ENCODE peak calls at places on chromosomes 13 and 19, in eight cellular contexts. One of them, this sample, is unnamed.

GRCh38 chr13:50701469-50701868 is 142.0 kb downstream of the DLEU7 start:
- DNase-seq in Calu3: no peak
- DNase-seq in body of pancreas: no peak
- DNase-seq in GM13977: no peak
- DNase-seq in transverse colon: no peak
- DNase-seq in foreskin fibroblast: no peak
- DNase-seq in AG04450: no peak
- DNase-seq in AG04449: no peak
- DNase-seq in this sample: no peak

GRCh38 chr13:80213201-80213600 is 127.7 kb downstream of the SPRY2 start:
- DNase-seq in Calu3: no peak
- DNase-seq in body of pancreas: no peak
- DNase-seq in GM13977: no peak
- DNase-seq in transverse colon: no peak
- DNase-seq in foreskin fibroblast: no peak
- DNase-seq in AG04450: no peak
- DNase-seq in AG04449: no peak
- DNase-seq in this sample: no peak

GRCh38 chr13:54394908-54395307 is 1366.3 kb downstream of the OLFM4 start:
- DNase-seq in Calu3: no peak
- DNase-seq in body of pancreas: no peak
- DNase-seq in GM13977: no peak
- DNase-seq in transverse colon: no peak
- DNase-seq in foreskin fibroblast: no peak
- DNase-seq in AG04450: no peak
- DNase-seq in AG04449: no peak
- DNase-seq in this sample: no peak

GRCh38 chr13:41428155-41428554 is 29.2 kb upstream of the RGCC start:
- DNase-seq in Calu3: no peak
- DNase-seq in body of pancreas: no peak
- DNase-seq in GM13977: no peak
- DNase-seq in transverse colon: no peak
- DNase-seq in foreskin fibroblast: no peak
- DNase-seq in AG04450: no peak
- DNase-seq in AG04449: no peak
- DNase-seq in this sample: peak

GRCh38 chr19:49553451-49554271 is 25.9 kb downstream of the RCN3 start:
- DNase-seq in Calu3: no peak
- DNase-seq in body of pancreas: peak
- DNase-seq in GM13977: no peak
- DNase-seq in transverse colon: peak
- DNase-seq in foreskin fibroblast: peak
- DNase-seq in AG04450: no peak
- DNase-seq in AG04449: peak
- DNase-seq in this sample: no peak

GRCh38 chr19:30228726-30229523 is 143.3 kb upstream of the ZNF536 start:
- DNase-seq in Calu3: no peak
- DNase-seq in body of pancreas: no peak
- DNase-seq in GM13977: peak
- DNase-seq in transverse colon: no peak
- DNase-seq in foreskin fibroblast: peak
- DNase-seq in AG04450: no peak
- DNase-seq in AG04449: no peak
- DNase-seq in this sample: no peak

GRCh38 chr19:10112037-10112751 is 701 bp downstream of the P2RY11 start:
- DNase-seq in Calu3: no peak
- DNase-seq in body of pancreas: no peak
- DNase-seq in GM13977: no peak
- DNase-seq in transverse colon: peak
- DNase-seq in foreskin fibroblast: peak
- DNase-seq in AG04450: no peak
- DNase-seq in AG04449: no peak
- DNase-seq in this sample: no peak

GRCh38 chr13:106736941-106737340 is 169.0 kb upstream of the ARGLU1 start:
- DNase-seq in Calu3: no peak
- DNase-seq in body of pancreas: no peak
- DNase-seq in GM13977: no peak
- DNase-seq in transverse colon: no peak
- DNase-seq in foreskin fibroblast: no peak
- DNase-seq in AG04450: no peak
- DNase-seq in AG04449: no peak
- DNase-seq in this sample: no peak

GRCh38 chr13:42279986-42280385 is 8.0 kb downstream of the AKAP11 start:
- DNase-seq in Calu3: no peak
- DNase-seq in body of pancreas: no peak
- DNase-seq in GM13977: no peak
- DNase-seq in transverse colon: no peak
- DNase-seq in foreskin fibroblast: no peak
- DNase-seq in AG04450: no peak
- DNase-seq in AG04449: no peak
- DNase-seq in this sample: no peak

GRCh38 chr19:5094768-5095567 is 126.1 kb downstream of the KDM4B start:
- DNase-seq in Calu3: no peak
- DNase-seq in body of pancreas: no peak
- DNase-seq in GM13977: no peak
- DNase-seq in transverse colon: no peak
- DNase-seq in foreskin fibroblast: no peak
- DNase-seq in AG04450: no peak
- DNase-seq in AG04449: no peak
- DNase-seq in this sample: no peak

GRCh38 chr19:2500157-2500556 is 24.2 kb downstream of the GADD45B start:
- DNase-seq in Calu3: no peak
- DNase-seq in body of pancreas: no peak
- DNase-seq in GM13977: no peak
- DNase-seq in transverse colon: no peak
- DNase-seq in foreskin fibroblast: no peak
- DNase-seq in AG04450: no peak
- DNase-seq in AG04449: no peak
- DNase-seq in this sample: no peak

GRCh38 chr19:33558846-33559245 is 37.3 kb upstream of the PEPD start:
- DNase-seq in Calu3: no peak
- DNase-seq in body of pancreas: no peak
- DNase-seq in GM13977: no peak
- DNase-seq in transverse colon: no peak
- DNase-seq in foreskin fibroblast: peak
- DNase-seq in AG04450: no peak
- DNase-seq in AG04449: no peak
- DNase-seq in this sample: no peak

GRCh38 chr13:28401303-28402056 is 93.4 kb downstream of the FLT1 start:
- DNase-seq in Calu3: no peak
- DNase-seq in body of pancreas: no peak
- DNase-seq in GM13977: peak
- DNase-seq in transverse colon: no peak
- DNase-seq in foreskin fibroblast: peak
- DNase-seq in AG04450: no peak
- DNase-seq in AG04449: peak
- DNase-seq in this sample: peak
- TF ChIP-seq CTCF in Calu3: no peak
- TF ChIP-seq CTCF in body of pancreas: no peak
- TF ChIP-seq CTCF in GM13977: no peak
- TF ChIP-seq CTCF in transverse colon: no peak
- TF ChIP-seq CTCF in foreskin fibroblast: no peak
- TF ChIP-seq CTCF in AG04450: no peak
- TF ChIP-seq CTCF in AG04449: no peak
- TF ChIP-seq CTCF in this sample: no peak

GRCh38 chr19:39499932-39500331 is 1.2 kb downstream of the DLL3 start:
- DNase-seq in Calu3: no peak
- DNase-seq in body of pancreas: no peak
- DNase-seq in GM13977: no peak
- DNase-seq in transverse colon: no peak
- DNase-seq in foreskin fibroblast: no peak
- DNase-seq in AG04450: no peak
- DNase-seq in AG04449: no peak
- DNase-seq in this sample: no peak

GRCh38 chr19:39498262-39499081 is at the start of gene DLL3:
- DNase-seq in Calu3: no peak
- DNase-seq in body of pancreas: no peak
- DNase-seq in GM13977: no peak
- DNase-seq in transverse colon: no peak
- DNase-seq in foreskin fibroblast: peak
- DNase-seq in AG04450: no peak
- DNase-seq in AG04449: no peak
- DNase-seq in this sample: no peak

GRCh38 chr19:39499082-39499642 is 415 bp downstream of the DLL3 start:
- DNase-seq in Calu3: peak
- DNase-seq in body of pancreas: no peak
- DNase-seq in GM13977: no peak
- DNase-seq in transverse colon: no peak
- DNase-seq in foreskin fibroblast: peak
- DNase-seq in AG04450: no peak
- DNase-seq in AG04449: no peak
- DNase-seq in this sample: no peak

GRCh38 chr19:39496063-39496462 is 2.7 kb upstream of the DLL3 start:
- DNase-seq in Calu3: no peak
- DNase-seq in body of pancreas: no peak
- DNase-seq in GM13977: no peak
- DNase-seq in transverse colon: no peak
- DNase-seq in foreskin fibroblast: no peak
- DNase-seq in AG04450: no peak
- DNase-seq in AG04449: no peak
- DNase-seq in this sample: no peak

DNA sequence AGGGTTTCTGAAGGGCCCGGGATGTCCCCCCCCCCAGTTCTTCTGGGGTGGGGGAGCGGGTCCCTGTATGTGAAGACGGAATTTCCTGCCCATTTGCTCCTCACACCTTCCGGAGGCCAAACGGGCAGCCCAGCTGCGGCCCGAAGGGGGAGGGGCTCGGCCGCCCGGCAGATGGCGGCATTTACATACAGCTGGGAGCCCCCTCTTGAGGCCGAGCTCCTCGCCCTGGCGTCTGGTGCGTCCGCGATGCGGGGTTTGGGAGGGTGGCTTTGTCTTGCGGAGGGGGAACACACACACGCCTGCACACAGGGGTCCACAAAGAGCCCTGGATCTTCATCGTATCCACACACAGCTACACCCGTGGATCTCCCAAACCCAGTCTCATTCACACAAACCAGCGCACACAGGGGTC is 891 bp upstream of the DLL3 start:
- DNase-seq in Calu3: peak
- DNase-seq in body of pancreas: no peak
- DNase-seq in GM13977: peak
- DNase-seq in transverse colon: peak
- DNase-seq in foreskin fibroblast: peak
- DNase-seq in AG04450: no peak
- DNase-seq in AG04449: no peak
- DNase-seq in this sample: peak
- TF ChIP-seq CTCF in Calu3: peak
- TF ChIP-seq CTCF in body of pancreas: peak
- TF ChIP-seq CTCF in GM13977: peak
- TF ChIP-seq CTCF in transverse colon: no peak
- TF ChIP-seq CTCF in foreskin fibroblast: peak
- TF ChIP-seq CTCF in AG04450: peak
- TF ChIP-seq CTCF in AG04449: peak
- TF ChIP-seq CTCF in this sample: peak

DNA sequence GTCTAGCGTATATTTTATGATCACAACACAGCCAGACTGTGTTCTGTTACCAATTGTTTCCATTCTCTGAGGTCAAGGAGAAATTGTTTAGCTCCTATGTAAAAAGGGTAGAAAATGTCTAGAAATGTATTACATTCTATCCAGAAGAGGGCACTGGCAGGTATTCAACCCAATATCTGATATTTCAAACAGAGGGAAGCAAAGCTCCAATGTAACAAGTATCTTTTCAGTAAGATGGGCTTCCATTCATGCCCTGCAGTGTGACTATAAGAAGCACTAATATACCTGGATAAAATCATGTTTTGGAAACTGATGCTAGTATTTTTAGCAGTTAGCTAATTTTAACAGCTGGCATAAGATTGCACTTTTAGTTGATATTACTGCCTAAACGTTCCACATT is 312.7 kb downstream of the FGF14 start:
- DNase-seq in Calu3: no peak
- DNase-seq in body of pancreas: no peak
- DNase-seq in GM13977: no peak
- DNase-seq in transverse colon: no peak
- DNase-seq in foreskin fibroblast: peak
- DNase-seq in AG04450: no peak
- DNase-seq in AG04449: no peak
- DNase-seq in this sample: no peak
- TF ChIP-seq CTCF in Calu3: no peak
- TF ChIP-seq CTCF in body of pancreas: no peak
- TF ChIP-seq CTCF in GM13977: no peak
- TF ChIP-seq CTCF in transverse colon: no peak
- TF ChIP-seq CTCF in foreskin fibroblast: no peak
- TF ChIP-seq CTCF in AG04450: peak
- TF ChIP-seq CTCF in AG04449: no peak
- TF ChIP-seq CTCF in this sample: no peak

GRCh38 chr19:3851254-3852176 is 17.3 kb downstream of the ZFR2 start:
- DNase-seq in Calu3: peak
- DNase-seq in body of pancreas: no peak
- DNase-seq in GM13977: no peak
- DNase-seq in transverse colon: no peak
- DNase-seq in foreskin fibroblast: peak
- DNase-seq in AG04450: no peak
- DNase-seq in AG04449: no peak
- DNase-seq in this sample: no peak

GRCh38 chr19:3850320-3850972 is 18.4 kb downstream of the ZFR2 start:
- DNase-seq in Calu3: no peak
- DNase-seq in body of pancreas: no peak
- DNase-seq in GM13977: no peak
- DNase-seq in transverse colon: no peak
- DNase-seq in foreskin fibroblast: no peak
- DNase-seq in AG04450: no peak
- DNase-seq in AG04449: no peak
- DNase-seq in this sample: no peak

GRCh38 chr19:3855321-3855720 is 13.5 kb downstream of the ZFR2 start:
- DNase-seq in Calu3: peak
- DNase-seq in body of pancreas: no peak
- DNase-seq in GM13977: no peak
- DNase-seq in transverse colon: peak
- DNase-seq in foreskin fibroblast: no peak
- DNase-seq in AG04450: no peak
- DNase-seq in AG04449: no peak
- DNase-seq in this sample: no peak

GRCh38 chr19:3852177-3852511 is 16.7 kb downstream of the ZFR2 start:
- DNase-seq in Calu3: no peak
- DNase-seq in body of pancreas: no peak
- DNase-seq in GM13977: no peak
- DNase-seq in transverse colon: no peak
- DNase-seq in foreskin fibroblast: no peak
- DNase-seq in AG04450: no peak
- DNase-seq in AG04449: no peak
- DNase-seq in this sample: no peak

DNA sequence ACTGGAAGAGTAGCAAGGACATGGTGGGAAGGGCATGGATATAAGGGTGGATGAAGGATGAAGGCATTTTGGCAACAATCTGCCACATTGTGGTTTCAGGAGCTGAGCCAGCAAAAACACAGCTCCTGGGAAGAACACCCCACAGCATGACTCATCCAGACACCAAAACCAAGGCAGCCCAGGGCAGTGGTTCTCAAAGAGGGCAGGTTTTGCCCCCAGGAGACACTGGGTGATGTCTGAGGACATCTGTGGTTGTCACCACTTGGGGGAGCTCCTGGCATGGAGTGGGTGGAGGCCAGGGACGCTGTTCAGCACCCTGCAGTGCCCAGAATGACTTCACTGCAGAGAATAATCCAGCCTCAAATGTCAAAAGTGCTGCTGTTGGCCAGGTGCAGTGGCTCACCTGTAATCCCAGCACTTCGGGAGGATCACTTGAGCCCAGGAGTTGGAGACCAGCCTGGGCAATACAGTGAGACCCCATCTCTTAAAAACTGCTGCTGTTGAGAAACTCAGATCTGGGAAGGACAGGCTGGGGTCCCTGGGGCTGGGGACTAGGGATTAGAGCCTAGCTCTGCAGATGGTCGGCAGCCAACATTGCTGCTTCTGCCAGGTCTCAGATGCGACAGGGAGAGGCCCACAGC is 16.1 kb downstream of the ZFR2 start:
- DNase-seq in Calu3: peak
- DNase-seq in body of pancreas: peak
- DNase-seq in GM13977: no peak
- DNase-seq in transverse colon: peak
- DNase-seq in foreskin fibroblast: peak
- DNase-seq in AG04450: no peak
- DNase-seq in AG04449: peak
- DNase-seq in this sample: no peak
- TF ChIP-seq CTCF in Calu3: peak
- TF ChIP-seq CTCF in body of pancreas: no peak
- TF ChIP-seq CTCF in GM13977: peak
- TF ChIP-seq CTCF in transverse colon: peak
- TF ChIP-seq CTCF in foreskin fibroblast: no peak
- TF ChIP-seq CTCF in AG04450: peak
- TF ChIP-seq CTCF in AG04449: peak
- TF ChIP-seq CTCF in this sample: peak